ENCODE peak calls at places on chromosomes 12 and 14, in four cellular contexts. One of them, this sample, is unnamed.

GRCh38 chr14:101962503-101962874 is 1.9 kb upstream of the DYNC1H1 start:
- DNase-seq in CD4-positive, alpha-beta T cell: no peak
- DNase-seq in Daoy: peak; percentile 96
- DNase-seq in activated CD4-positive, alpha-beta T cell treated with anti-CD3 and anti-CD28 coated beads, Interleukin-2, amount 10 ng/mL, durations not matched to agents 7 days and 5 days: no peak
- DNase-seq in this sample: no peak

GRCh38 chr12:49094104-49094948 is at the start of gene DHH:
- DNase-seq in CD4-positive, alpha-beta T cell: no peak
- DNase-seq in Daoy: no peak
- DNase-seq in activated CD4-positive, alpha-beta T cell treated with anti-CD3 and anti-CD28 coated beads, Interleukin-2, amount 10 ng/mL, durations not matched to agents 7 days and 5 days: no peak
- DNase-seq in this sample: no peak

GRCh38 chr12:111446044-111446581 is 40.4 kb downstream of the SH2B3 start:
- DNase-seq in Daoy: peak; percentile 57
- DNase-seq in activated CD4-positive, alpha-beta T cell treated with anti-CD3 and anti-CD28 coated beads, Interleukin-2, amount 10 ng/mL, durations not matched to agents 7 days and 5 days: no peak
- DNase-seq in CD4-positive, alpha-beta T cell: no peak
- DNase-seq in this sample: no peak

GRCh38 chr12:24681570-24681969 is 267.3 kb downstream of the BCAT1 start:
- DNase-seq in CD4-positive, alpha-beta T cell: no peak
- DNase-seq in activated CD4-positive, alpha-beta T cell treated with anti-CD3 and anti-CD28 coated beads, Interleukin-2, amount 10 ng/mL, durations not matched to agents 7 days and 5 days: no peak
- DNase-seq in Daoy: no peak
- DNase-seq in this sample: no peak

GRCh38 chr14:102909462-102909861 is 13.0 kb upstream of the AMN start:
- DNase-seq in CD4-positive, alpha-beta T cell: no peak
- DNase-seq in activated CD4-positive, alpha-beta T cell treated with anti-CD3 and anti-CD28 coated beads, Interleukin-2, amount 10 ng/mL, durations not matched to agents 7 days and 5 days: no peak
- DNase-seq in Daoy: no peak
- DNase-seq in this sample: no peak

GRCh38 chr12:130428116-130428515 is 90.4 kb downstream of the PIWIL1 start:
- DNase-seq in activated CD4-positive, alpha-beta T cell treated with anti-CD3 and anti-CD28 coated beads, Interleukin-2, amount 10 ng/mL, durations not matched to agents 7 days and 5 days: no peak
- DNase-seq in CD4-positive, alpha-beta T cell: no peak
- DNase-seq in Daoy: peak; percentile 51
- DNase-seq in this sample: no peak

GRCh38 chr14:35351497-35351896 is 53.1 kb downstream of the NFKBIA start:
- DNase-seq in Daoy: no peak
- DNase-seq in CD4-positive, alpha-beta T cell: no peak
- DNase-seq in activated CD4-positive, alpha-beta T cell treated with anti-CD3 and anti-CD28 coated beads, Interleukin-2, amount 10 ng/mL, durations not matched to agents 7 days and 5 days: no peak
- DNase-seq in this sample: no peak

GRCh38 chr14:95482967-95483842 is 33.2 kb downstream of the SYNE3 start:
- DNase-seq in CD4-positive, alpha-beta T cell: no peak
- DNase-seq in Daoy: peak; percentile 98
- DNase-seq in activated CD4-positive, alpha-beta T cell treated with anti-CD3 and anti-CD28 coated beads, Interleukin-2, amount 10 ng/mL, durations not matched to agents 7 days and 5 days: no peak
- DNase-seq in this sample: no peak

GRCh38 chr12:77062846-77063461 is 2.4 kb downstream of the E2F7 start:
- DNase-seq in activated CD4-positive, alpha-beta T cell treated with anti-CD3 and anti-CD28 coated beads, Interleukin-2, amount 10 ng/mL, durations not matched to agents 7 days and 5 days: no peak
- DNase-seq in Daoy: peak; percentile 95
- DNase-seq in CD4-positive, alpha-beta T cell: no peak
- DNase-seq in this sample: no peak

GRCh38 chr14:22819191-22819988 is 4.2 kb upstream of the SLC7A7 start:
- DNase-seq in activated CD4-positive, alpha-beta T cell treated with anti-CD3 and anti-CD28 coated beads, Interleukin-2, amount 10 ng/mL, durations not matched to agents 7 days and 5 days: no peak
- DNase-seq in CD4-positive, alpha-beta T cell: no peak
- DNase-seq in Daoy: no peak
- DNase-seq in this sample: no peak

GRCh38 chr12:109753959-109754358 is 40.3 kb downstream of the FAM222A start:
- DNase-seq in CD4-positive, alpha-beta T cell: no peak
- DNase-seq in activated CD4-positive, alpha-beta T cell treated with anti-CD3 and anti-CD28 coated beads, Interleukin-2, amount 10 ng/mL, durations not matched to agents 7 days and 5 days: no peak
- DNase-seq in Daoy: no peak
- DNase-seq in this sample: no peak

GRCh38 chr14:93033983-93034670 is 81.6 kb downstream of the ITPK1 start:
- DNase-seq in Daoy: peak; percentile 47
- DNase-seq in activated CD4-positive, alpha-beta T cell treated with anti-CD3 and anti-CD28 coated beads, Interleukin-2, amount 10 ng/mL, durations not matched to agents 7 days and 5 days: peak; percentile 50
- DNase-seq in CD4-positive, alpha-beta T cell: peak; percentile 21
- DNase-seq in this sample: peak; percentile 42

GRCh38 chr12:125065753-125066570 is 727 bp downstream of the AACS start:
- DNase-seq in CD4-positive, alpha-beta T cell: no peak
- DNase-seq in activated CD4-positive, alpha-beta T cell treated with anti-CD3 and anti-CD28 coated beads, Interleukin-2, amount 10 ng/mL, durations not matched to agents 7 days and 5 days: no peak
- DNase-seq in Daoy: no peak
- DNase-seq in this sample: no peak

GRCh38 chr12:70719672-70720420 is 82.6 kb upstream of the PTPRB start:
- DNase-seq in Daoy: peak; percentile 46
- DNase-seq in CD4-positive, alpha-beta T cell: no peak
- DNase-seq in activated CD4-positive, alpha-beta T cell treated with anti-CD3 and anti-CD28 coated beads, Interleukin-2, amount 10 ng/mL, durations not matched to agents 7 days and 5 days: peak; percentile 31
- DNase-seq in this sample: peak; percentile 43